ENCODE peak calls at places on chromosomes 1 and 21, in six cellular contexts. H is stomach; M is tibial artery; J is CD8-positive, alpha-beta T cell; E is PC-3; S is AG04450. K is an unnamed sample.
A peak's percentile ranks its signal among the peaks of the same experiment; 100 is the strongest.

GRCh38 chr21:34022557-34023335 is 50.6 kb upstream of the MRPS6 start:
- DNase-seq in H (no peak), M (no peak), J (peak; percentile 10), E (peak; percentile 25), S (no peak), K (no peak)

GRCh38 chr1:19096036-19096833 is 113.8 kb downstream of the UBR4 start:
- DNase-seq in H (peak; percentile 65), M (no peak), J (peak; percentile 8), E (peak; percentile 74), S (no peak), K (no peak)

GRCh38 chr1:24393892-24394291 is 19.7 kb downstream of the STPG1 start:
- DNase-seq in H (no peak), M (no peak), J (no peak), E (peak; percentile 80), S (no peak), K (no peak)

GRCh38 chr1:205849619-205850355 is at the start of gene PM20D1:
- DNase-seq in H (peak; percentile 67), M (peak; percentile 73), J (peak; percentile 63), E (no peak), S (peak; percentile 51), K (peak; percentile 80)

GRCh38 chr1:212782422-212783154 is 9.0 kb downstream of the NSL1 start:
- DNase-seq in H (no peak), M (no peak), J (no peak), E (peak; percentile 57), S (no peak), K (no peak)

GRCh38 chr1:21397813-21398188 is 42.1 kb upstream of the NBPF3 start:
- DNase-seq in H (no peak), M (no peak), J (no peak), E (no peak), S (no peak), K (no peak)

GRCh38 chr1:201426395-201427310 is 5.1 kb upstream of the TNNI1 start:
- DNase-seq in H (no peak), M (no peak), J (no peak), E (no peak), S (no peak), K (no peak)

GRCh38 chr1:52674497-52675384 is 23.4 kb downstream of the COA7 start:
- DNase-seq in H (no peak), M (no peak), J (no peak), E (peak; percentile 79), S (no peak), K (no peak)

GRCh38 chr1:153742411-153743142 is 14.7 kb downstream of the INTS3 start:
- DNase-seq in H (no peak), M (no peak), J (no peak), E (no peak), S (no peak), K (no peak)
- H3K27ac ChIP-seq in H (peak overlapping the region; percentile 31), M (peak overlapping the region; percentile 78), J (no peak overlapping the region), E (no peak overlapping the region), S (no peak overlapping the region), K (no peak overlapping the region)

DNA sequence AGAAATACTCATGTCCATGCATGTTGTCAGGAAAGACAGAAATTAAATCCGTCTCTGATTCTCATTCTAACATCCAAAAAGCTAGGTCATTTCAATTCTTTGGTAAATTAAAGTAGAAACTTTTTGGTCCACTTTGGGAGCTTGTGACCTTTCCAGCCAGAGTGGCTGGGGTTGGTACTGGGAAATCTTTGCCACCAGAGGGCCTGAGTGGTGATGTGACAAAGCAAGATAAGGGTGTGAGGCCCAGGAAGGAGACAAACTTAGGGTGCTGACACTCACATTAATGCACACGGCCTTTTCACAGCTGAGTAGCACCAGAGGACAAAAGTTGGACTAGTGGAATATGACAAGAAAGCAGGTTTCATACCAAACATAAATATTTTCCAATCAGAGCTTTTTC is 144.3 kb downstream of the DNM3 start:
- DNase-seq in H (no peak), M (no peak), J (no peak), E (peak; percentile 71), S (no peak), K (no peak)
- TF ChIP-seq CTCF in H (no peak), M (no peak), J (no peak), E (peak; percentile 79), S (peak; percentile 21), K (no peak)

DNA sequence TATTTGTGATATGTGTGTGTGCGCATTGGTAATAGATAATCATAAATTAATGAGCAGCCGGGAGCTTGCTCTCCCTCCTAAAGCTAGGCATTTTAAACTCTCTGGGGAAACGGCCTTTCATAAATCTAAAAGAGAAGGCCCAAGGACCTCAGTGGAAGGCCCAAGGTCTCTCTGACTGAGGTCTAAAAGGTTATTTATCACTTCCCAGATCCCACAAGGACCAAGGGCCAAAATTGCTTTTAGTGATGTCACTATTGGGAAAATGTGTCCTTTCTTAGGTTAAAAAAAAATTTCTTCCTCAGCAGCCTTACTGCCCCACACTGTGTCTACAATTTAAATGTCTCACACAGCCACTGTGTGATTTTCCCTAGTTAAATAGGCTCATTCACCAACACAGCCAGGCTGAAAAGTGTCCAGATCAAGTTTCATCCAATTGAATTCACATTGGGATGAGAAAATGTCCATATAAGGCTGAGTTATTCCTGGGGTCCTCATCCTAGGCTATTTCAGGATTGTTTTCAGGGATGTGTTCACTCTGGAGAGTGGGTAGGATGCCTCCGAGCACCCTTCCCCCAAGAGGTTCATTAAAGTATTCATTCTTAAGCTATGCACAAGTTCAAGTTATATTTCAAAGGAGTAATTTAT is 46.1 kb downstream of the SLC44A3 start:
- DNase-seq in H (no peak), M (no peak), J (no peak), E (no peak), S (peak; percentile 66), K (no peak)
- H3K27ac ChIP-seq in H (peak overlapping the region; percentile 89), M (peak overlapping the region; percentile 81), J (no peak overlapping the region), E (no peak overlapping the region), S (peak overlapping the region; percentile 82), K (no peak overlapping the region)

DNA sequence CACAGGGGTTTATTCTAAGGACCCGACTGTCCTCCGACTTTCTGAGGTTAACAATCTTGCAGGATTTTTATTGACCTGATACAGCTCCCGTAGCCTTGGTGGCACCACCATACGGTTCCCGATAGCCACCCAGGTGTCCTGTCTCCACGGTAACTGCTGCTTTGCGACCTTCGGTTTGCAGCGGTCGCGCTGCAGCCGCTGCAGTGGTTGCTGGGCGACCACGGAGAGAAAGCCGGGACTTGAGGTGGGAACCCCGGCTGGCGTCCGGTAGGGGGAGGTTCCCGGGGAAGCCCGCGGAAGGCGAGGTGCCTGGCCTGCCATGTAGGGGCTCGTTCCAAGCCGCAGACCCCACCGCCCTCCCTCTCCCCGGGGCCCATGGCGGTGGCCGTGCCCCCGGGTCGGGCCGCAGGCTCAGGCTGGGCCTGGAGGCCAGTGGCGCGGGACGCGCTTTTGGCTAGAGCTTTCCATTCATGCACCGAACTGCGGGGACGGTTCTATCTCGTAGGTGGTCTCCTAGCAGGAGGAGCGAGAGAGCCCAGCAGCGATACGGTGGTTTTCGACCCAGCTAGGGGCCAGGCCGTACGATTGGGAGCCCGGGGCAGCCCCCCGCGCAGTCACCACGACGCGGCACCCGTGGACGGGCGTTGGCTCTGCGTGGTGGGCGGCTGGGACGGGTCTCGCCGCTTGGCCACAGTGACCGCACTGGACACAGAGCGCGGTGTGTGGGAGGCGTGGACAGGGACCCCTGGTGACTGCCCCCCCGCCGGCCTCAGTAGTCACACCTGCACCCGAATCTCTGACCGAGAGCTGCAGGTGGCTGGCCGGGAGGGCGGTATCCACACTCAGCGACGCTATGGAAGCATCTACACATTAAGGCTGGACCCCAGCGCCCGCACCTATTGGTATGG is at the start of gene KLHDC9:
- DNase-seq in H (peak; percentile 85), M (peak; percentile 68), J (peak; percentile 54), E (peak; percentile 96), S (no peak), K (peak; percentile 69)
- TF ChIP-seq CTCF in H (no peak), M (no peak), J (no peak), E (no peak), S (no peak), K (peak; percentile 29)

GRCh38 chr1:209434066-209434465 is 149.4 kb upstream of the CAMK1G start:
- DNase-seq in H (no peak), M (no peak), J (no peak), E (peak; percentile 72), S (no peak), K (no peak)

GRCh38 chr1:209432443-209432825 is 151.1 kb upstream of the CAMK1G start:
- DNase-seq in H (no peak), M (no peak), J (no peak), E (no peak), S (no peak), K (no peak)

GRCh38 chr1:209434631-209435217 is 148.8 kb upstream of the CAMK1G start:
- DNase-seq in H (no peak), M (no peak), J (no peak), E (no peak), S (no peak), K (no peak)

GRCh38 chr1:209431813-209432442 is 151.6 kb upstream of the CAMK1G start:
- DNase-seq in H (no peak), M (no peak), J (no peak), E (no peak), S (no peak), K (no peak)

DNA sequence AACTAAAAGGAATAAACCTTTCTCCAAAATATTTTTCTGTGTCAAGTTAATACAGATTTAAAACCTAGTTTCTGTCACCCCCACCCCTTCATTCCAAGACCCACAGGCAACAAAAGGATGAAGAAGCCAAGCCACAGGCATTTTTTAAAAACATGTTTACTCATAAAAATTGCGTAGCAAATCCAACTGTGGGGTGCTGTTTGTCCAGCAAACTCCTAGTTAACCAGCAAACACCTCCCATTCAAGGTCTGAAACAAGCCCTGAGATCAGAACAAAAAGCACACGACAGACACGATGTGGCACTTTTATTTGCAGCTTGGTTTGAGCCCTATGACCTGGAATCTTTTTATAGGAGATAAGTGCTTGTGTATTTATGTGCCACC is 149.9 kb upstream of the CAMK1G start:
- DNase-seq in H (no peak), M (no peak), J (no peak), E (peak; percentile 88), S (no peak), K (no peak)
- H3K27ac ChIP-seq in H (no peak overlapping the region), M (no peak overlapping the region), J (no peak overlapping the region), E (peak overlapping the region; percentile 88), S (no peak overlapping the region), K (no peak overlapping the region)

DNA sequence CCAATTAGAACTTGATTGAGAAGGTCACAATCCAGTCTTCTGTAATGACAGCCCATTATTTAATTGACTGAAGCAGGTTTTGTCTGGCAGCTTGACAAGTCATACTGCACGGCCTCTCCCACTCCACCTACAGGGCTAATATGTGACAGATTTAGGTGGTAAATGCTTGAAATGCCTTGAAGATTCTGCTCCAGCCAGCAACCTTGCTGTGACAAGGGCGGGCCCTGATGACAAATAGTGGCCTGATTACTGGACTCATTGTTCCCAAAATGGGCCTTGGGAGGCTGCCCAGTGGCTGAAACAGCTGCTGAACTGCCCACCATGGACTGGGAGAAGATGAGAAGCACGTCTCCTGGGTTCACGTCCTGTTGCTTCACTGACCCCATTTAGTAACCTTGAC is 30.0 kb upstream of the CRNN start:
- DNase-seq in H (no peak), M (no peak), J (no peak), E (no peak), S (no peak), K (no peak)
- TF ChIP-seq CTCF in H (no peak), M (no peak), J (no peak), E (no peak), S (no peak), K (no peak)